ENCODE peak calls at places on chromosome X, in four cellular contexts. O is left ventricle myocardium inferior, L is PC-3, J is brain microvascular endothelial cell. Y is an unnamed sample.

GRCh38 chrX:2501246-2502102 is 698 bp upstream of the DHRSX start:
- DNase-seq in J (no peak), L (no peak), O (no peak), Y (peak; percentile 51)

GRCh38 chrX:37454537-37455285 is 105.5 kb downstream of the PRRG1 start:
- DNase-seq in J (peak; percentile 11), O (no peak), L (peak; percentile 89), Y (no peak)

GRCh38 chrX:13216139-13216538 is 103.7 kb downstream of the ATXN3L start:
- DNase-seq in L (no peak), J (no peak), O (no peak), Y (no peak)

GRCh38 chrX:15744181-15744867 is 6.3 kb downstream of the CA5B start:
- DNase-seq in J (no peak), L (no peak), O (no peak), Y (no peak)

GRCh38 chrX:16993791-16994318 is 47.4 kb downstream of the REPS2 start:
- DNase-seq in L (peak; percentile 4), J (no peak), O (no peak), Y (no peak)

GRCh38 chrX:78119521-78120227 is 15.6 kb downstream of the PGK1 start:
- DNase-seq in J (no peak), L (peak; percentile 38), O (no peak), Y (no peak)

GRCh38 chrX:24720036-24720435 is 26.3 kb downstream of the POLA1 start:
- DNase-seq in J (no peak), O (no peak), L (peak; percentile 6), Y (no peak)

GRCh38 chrX:71320126-71320525 is 18.6 kb downstream of the ITGB1BP2 start:
- DNase-seq in O (no peak), J (no peak), L (no peak), Y (no peak)

GRCh38 chrX:79366888-79367749 is at the start of gene ITM2A:
- DNase-seq in O (peak; percentile 32), J (no peak), L (no peak), Y (peak; percentile 51)

GRCh38 chrX:15838017-15838416 is 16.6 kb downstream of the AP1S2 start:
- DNase-seq in L (peak; percentile 10), J (no peak), O (no peak), Y (no peak)

GRCh38 chrX:31658360-31658759 is 586.5 kb upstream of the FTHL17 start:
- DNase-seq in O (no peak), L (peak; percentile 43), J (no peak), Y (no peak)

GRCh38 chrX:39813631-39814246 is 284.0 kb downstream of the BCOR start:
- DNase-seq in L (peak; percentile 48), O (peak; percentile 75), J (peak; percentile 20), Y (peak; percentile 89)

GRCh38 chrX:46796574-46797191 is 37.8 kb upstream of the SLC9A7 start:
- DNase-seq in O (peak; percentile 69), L (peak; percentile 86), J (peak; percentile 71), Y (peak; percentile 73)

GRCh38 chrX:45747905-45748304 is 547.2 kb upstream of the DIPK2B start:
- DNase-seq in J (no peak), L (peak; percentile 7), O (no peak), Y (no peak)

GRCh38 chrX:17030092-17030491 is 83.6 kb downstream of the REPS2 start:
- DNase-seq in L (no peak), J (no peak), O (no peak), Y (no peak)

GRCh38 chrX:12330841-12331240 is 192.6 kb downstream of the FRMPD4 start:
- DNase-seq in O (no peak), L (no peak), J (no peak), Y (no peak)

GRCh38 chrX:17656035-17656418 is 81.3 kb upstream of the SCML1 start:
- DNase-seq in L (no peak), O (no peak), J (no peak), Y (no peak)

GRCh38 chrX:74111245-74111644 is 192.7 kb upstream of the ZCCHC13 start:
- DNase-seq in J (no peak), O (no peak), L (no peak), Y (no peak)

GRCh38 chrX:74383611-74384010 is 37.7 kb upstream of the SLC16A2 start:
- DNase-seq in L (peak; percentile 83), O (no peak), J (peak; percentile 35), Y (no peak)

GRCh38 chrX:110915120-110915519 is 119.5 kb upstream of the CHRDL1 start:
- DNase-seq in L (no peak), J (no peak), O (no peak), Y (no peak)

GRCh38 chrX:140507982-140508305 is 3.1 kb upstream of the SOX3 start:
- DNase-seq in J (no peak), O (no peak), L (peak; percentile 68), Y (no peak)

GRCh38 chrX:44011505-44011904 is 38.3 kb upstream of the NDP start:
- DNase-seq in L (no peak), O (no peak), J (no peak), Y (no peak)

GRCh38 chrX:152640039-152640818 is 2.5 kb downstream of the GABRQ start:
- DNase-seq in J (peak; percentile 23), O (no peak), L (peak; percentile 40), Y (no peak)

GRCh38 chrX:136963973-136964372 is 69.8 kb downstream of the GPR101 start:
- DNase-seq in O (no peak), L (no peak), J (no peak), Y (no peak)

GRCh38 chrX:110173192-110174175 is 144.4 kb downstream of the AMMECR1 start:
- DNase-seq in L (peak; percentile 86), O (peak; percentile 13), J (no peak), Y (no peak)

GRCh38 chrX:95063554-95063953 is 1389.5 kb downstream of the FAM133A start:
- DNase-seq in J (no peak), L (peak; percentile 29), O (no peak), Y (no peak)

GRCh38 chrX:1392376-1393130 is 640 bp upstream of the SLC25A6 start:
- DNase-seq in J (peak; percentile 40), L (peak; percentile 45), O (peak; percentile 69), Y (peak; percentile 78)

GRCh38 chrX:40168183-40169015 is 70.6 kb upstream of the BCOR start:
- DNase-seq in J (no peak), O (no peak), L (no peak), Y (no peak)

GRCh38 chrX:41086627-41086932 is 1.3 kb downstream of the USP9X start:
- DNase-seq in L (peak; percentile 7), J (no peak), O (no peak), Y (no peak)

GRCh38 chrX:750812-751211 is 120.2 kb downstream of the SHOX start:
- DNase-seq in L (no peak), O (no peak), J (no peak), Y (no peak)

GRCh38 chrX:24506082-24506481 is 41.0 kb downstream of the PDK3 start:
- DNase-seq in J (peak; percentile 2), L (peak; percentile 70), O (no peak), Y (no peak)

GRCh38 chrX:46912098-46912672 is at the start of gene JADE3:
- DNase-seq in J (peak; percentile 39), O (peak; percentile 80), L (peak; percentile 76), Y (peak; percentile 85)

GRCh38 chrX:25968920-25969319 is 169.2 kb upstream of the MAGEB18 start:
- DNase-seq in L (peak; percentile 4), J (no peak), O (no peak), Y (no peak)

DNA sequence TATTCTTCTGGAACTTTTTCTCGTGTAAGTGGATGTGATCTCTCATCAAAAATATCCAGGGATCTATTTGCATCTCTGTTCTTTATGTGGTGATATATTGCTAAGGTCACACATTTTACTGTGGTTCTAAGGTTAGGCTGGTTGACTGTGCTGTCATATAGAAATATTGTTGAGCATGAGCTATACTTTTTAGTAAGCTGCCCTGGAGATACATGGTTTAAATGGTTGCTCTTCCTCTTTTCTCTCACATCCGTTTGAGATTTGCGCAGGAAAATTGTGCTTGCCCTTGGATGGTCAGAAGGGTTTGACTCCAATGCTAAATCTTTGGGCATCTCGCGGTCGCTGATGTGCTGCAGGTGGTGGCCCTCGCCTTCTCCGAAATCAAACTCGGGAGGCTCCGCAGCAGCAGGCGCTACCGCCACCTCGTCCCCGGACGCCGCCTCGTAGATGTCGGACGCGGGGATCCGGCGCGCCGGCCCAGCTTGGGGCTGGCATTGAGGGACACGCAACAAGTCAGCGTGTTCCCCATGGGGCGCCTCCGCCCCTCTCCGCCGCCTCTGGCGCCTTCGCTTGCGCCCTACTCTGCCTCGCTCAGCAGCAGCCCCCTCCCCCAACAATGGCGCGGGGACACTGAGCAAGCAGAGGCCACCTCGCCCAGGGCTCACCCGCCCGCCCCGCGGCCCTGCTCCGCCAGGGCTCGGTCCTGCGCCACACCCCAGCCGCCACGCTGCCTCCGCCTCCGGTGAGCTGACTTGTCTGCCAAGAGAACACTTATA is 154.5 kb downstream of the MSN start:
- DNase-seq in O (peak; percentile 18), L (no peak), J (no peak), Y (peak; percentile 38)
- H3K4me3 ChIP-seq in O (peak overlapping the region; percentile 61), L (no peak overlapping the region), J (no peak overlapping the region), Y (peak overlapping the region; percentile 18)

DNA sequence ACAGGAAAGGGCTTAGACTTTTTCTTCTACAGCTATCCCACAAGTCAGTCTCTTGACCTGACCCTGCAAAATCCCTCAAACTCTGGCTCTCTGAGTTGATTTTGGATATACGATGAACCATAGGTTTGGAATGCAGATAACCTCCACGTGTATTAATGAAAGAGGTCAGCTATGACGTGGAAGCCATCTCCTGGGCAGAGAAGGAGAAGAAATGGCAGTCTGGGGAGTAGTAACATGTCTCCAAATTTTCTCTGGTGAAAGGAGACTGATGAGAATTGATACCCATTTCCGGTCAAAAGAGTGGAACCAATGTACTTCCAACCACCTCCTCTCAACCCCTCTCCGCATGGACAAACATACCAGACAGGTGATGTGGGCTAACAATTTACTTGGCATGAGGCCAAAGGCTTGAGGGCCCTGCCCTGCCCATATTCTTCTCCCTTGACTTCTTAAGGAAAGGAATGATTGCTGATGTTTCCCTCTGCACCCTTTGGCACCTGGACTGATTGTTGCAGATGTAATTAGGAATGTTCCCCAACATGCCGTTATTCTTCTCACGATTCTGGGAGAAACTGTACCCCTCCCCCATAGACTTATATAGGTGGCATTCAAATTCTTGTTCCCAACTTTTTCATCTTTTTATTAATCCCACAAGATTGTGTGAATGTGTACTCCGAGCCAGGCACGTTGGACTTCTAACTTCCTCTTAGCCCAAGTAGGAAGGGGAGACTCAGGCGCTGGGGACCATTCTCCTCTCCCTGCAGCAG is 580 bp upstream of the PLS3 start:
- DNase-seq in O (no peak), J (peak; percentile 61), L (peak; percentile 92), Y (peak; percentile 22)
- H3K4me3 ChIP-seq in O (peak overlapping the region; percentile 83), J (peak overlapping the region; percentile 76), L (peak overlapping the region; percentile 93), Y (peak overlapping the region; percentile 60)

DNA sequence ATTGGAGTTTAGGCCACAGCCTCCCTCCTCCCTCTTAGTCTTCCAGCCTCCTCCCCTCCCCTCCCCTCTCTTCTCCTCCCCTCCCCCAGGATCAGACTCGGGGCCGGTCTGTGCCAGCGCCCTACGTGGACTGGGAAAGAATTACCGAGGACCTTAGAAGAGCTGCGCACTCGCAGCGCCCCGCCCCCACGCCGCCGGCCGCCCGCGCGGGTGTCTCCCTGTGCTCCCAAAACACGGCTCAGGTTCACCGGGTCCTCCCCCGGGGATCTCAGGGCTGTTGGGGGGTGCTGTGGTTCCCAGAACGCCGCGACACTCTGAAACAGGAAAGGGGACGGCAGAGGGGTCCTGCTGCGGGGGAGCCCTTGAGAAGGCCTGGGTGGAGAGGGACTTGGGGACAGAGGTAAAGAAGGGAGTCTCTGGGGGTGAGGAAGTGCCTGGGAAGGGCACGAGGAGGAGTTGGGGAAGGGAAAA is 122.2 kb upstream of the TBL1X start:
- DNase-seq in O (peak; percentile 76), L (peak; percentile 87), J (peak; percentile 69), Y (peak; percentile 84)
- H3K4me3 ChIP-seq in O (peak overlapping the region; percentile 50), L (no peak overlapping the region), J (peak overlapping the region; percentile 33), Y (no peak overlapping the region)

DNA sequence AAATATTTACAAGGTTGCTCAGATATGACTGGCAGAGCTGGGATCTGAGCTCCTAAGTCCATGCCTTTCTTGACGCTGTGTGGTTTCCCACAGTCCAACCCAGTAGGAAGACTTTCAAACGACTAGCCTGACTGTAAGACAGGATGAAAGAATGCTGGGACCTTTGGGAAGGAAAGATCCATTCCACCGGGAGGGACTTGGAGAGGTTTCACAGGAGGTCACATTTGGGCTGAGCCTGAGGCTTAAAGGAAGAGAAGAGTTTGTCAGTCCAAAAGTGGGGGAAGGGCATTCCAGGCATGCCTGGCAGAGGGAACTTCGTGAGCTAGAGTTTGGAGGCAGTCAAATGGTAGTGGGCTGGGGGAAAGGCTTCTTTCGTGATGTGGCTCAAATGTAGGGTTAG is 1.5 kb downstream of the STARD8 start:
- DNase-seq in L (peak; percentile 13), J (no peak), O (no peak), Y (no peak)
- H3K4me3 ChIP-seq in L (no peak overlapping the region), J (no peak overlapping the region), O (peak overlapping the region; percentile 59), Y (no peak overlapping the region)

Y was measured in right lobe of liver.